ENCODE peak calls at places on chromosomes 3 and 15, in eight cellular contexts. G is esophagus squamous epithelium; T is colonic mucosa; F is breast epithelium; B is transverse colon; C is CD8-positive, alpha-beta memory T cell; I is CD8-positive, alpha-beta T cell; D is AG04450. Z is an unnamed sample. For H3K9me3 and H3K27me3, the result is how much of the 10 kb centered on the place peaks cover.

GRCh38 chr3:133991637-133992036 is 38.1 kb downstream of the SLCO2A1 start:
- DNase-seq in G (no peak), T (no peak), F (no peak), B (no peak), C (no peak), I (no peak), D (no peak), Z (no peak)

GRCh38 chr3:128873623-128874022 is 5.8 kb upstream of the ACAD9 start:
- DNase-seq in G (no peak), T (no peak), F (no peak), B (no peak), C (no peak), I (no peak), D (no peak), Z (no peak)

GRCh38 chr3:189490749-189491148 is 140.4 kb upstream of the TP63 start:
- DNase-seq in G (no peak), T (no peak), F (no peak), B (peak), C (no peak), I (no peak), D (no peak), Z (peak)

GRCh38 chr3:198071602-198072285 is 111.7 kb downstream of the LMLN start:
- DNase-seq in G (no peak), T (no peak), F (no peak), B (no peak), C (no peak), I (no peak), D (peak), Z (peak)

GRCh38 chr3:36603423-36603822 is 160.9 kb downstream of the DCLK3 start:
- DNase-seq in G (no peak), T (no peak), F (no peak), B (no peak), C (no peak), I (no peak), D (no peak), Z (no peak)

GRCh38 chr3:142896201-142896755 is 7.4 kb upstream of the PCOLCE2 start:
- DNase-seq in G (no peak), T (no peak), F (no peak), B (no peak), C (no peak), I (no peak), D (no peak), Z (no peak)

GRCh38 chr3:35537265-35537664 is 102.1 kb upstream of the ARPP21 start:
- DNase-seq in G (no peak), T (no peak), F (no peak), B (no peak), C (no peak), I (no peak), D (no peak), Z (no peak)

GRCh38 chr15:29196306-29196705 is 73.3 kb downstream of the NSMCE3 start:
- DNase-seq in G (no peak), T (no peak), F (no peak), B (no peak), C (no peak), I (no peak), D (no peak), Z (no peak)

GRCh38 chr3:123158330-123158729 is 43.4 kb upstream of the SEC22A start:
- DNase-seq in G (no peak), T (peak), F (no peak), B (no peak), C (no peak), I (no peak), D (no peak), Z (peak)

GRCh38 chr3:101248786-101249185 is 71.6 kb downstream of the IMPG2 start:
- DNase-seq in G (no peak), T (no peak), F (no peak), B (no peak), C (no peak), I (no peak), D (no peak), Z (no peak)

GRCh38 chr15:52785672-52786406 is 4.3 kb downstream of the ONECUT1 start:
- DNase-seq in G (no peak), T (no peak), F (no peak), B (no peak), C (no peak), I (no peak), D (no peak), Z (no peak)

GRCh38 chr15:49045691-49046112 is 544 bp downstream of the SECISBP2L start:
- DNase-seq in G (no peak), T (peak), F (no peak), B (no peak), C (no peak), I (no peak), D (no peak), Z (peak)

GRCh38 chr15:60612400-60613048 is 133.6 kb upstream of the ICE2 start:
- DNase-seq in G (no peak), T (no peak), F (no peak), B (no peak), C (no peak), I (no peak), D (no peak), Z (no peak)

GRCh38 chr3:149162007-149162406 is 32.6 kb downstream of the HPS3 start:
- DNase-seq in G (no peak), T (no peak), F (no peak), B (no peak), C (no peak), I (no peak), D (no peak), Z (no peak)

DNA sequence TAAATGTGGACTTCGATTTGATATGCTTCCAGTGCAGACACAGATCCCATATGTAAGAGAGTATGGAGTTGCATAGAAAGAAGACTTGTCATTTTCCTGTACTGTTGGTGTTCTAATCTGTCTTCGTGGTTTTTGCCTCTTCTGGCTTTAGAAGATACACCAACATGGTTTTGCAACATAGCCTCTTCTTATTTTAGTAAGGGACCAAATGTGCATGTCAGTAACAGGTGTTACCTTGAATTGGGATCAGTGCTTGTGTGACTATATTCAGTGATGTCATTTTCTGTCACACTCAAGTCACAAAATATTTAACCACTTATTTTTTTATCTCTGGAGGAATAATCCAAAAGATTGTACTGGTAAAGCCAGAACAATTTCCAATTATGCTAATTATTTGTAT is 140.4 kb downstream of the SNRPN start:
- DNase-seq in G (no peak), T (no peak), F (no peak), B (no peak), C (no peak), I (no peak), D (no peak), Z (no peak)
- H3K9me3 ChIP-seq in G (under half), T (under half), F (half or more), B (under half), C (under half), I (under half), D (under half), Z (under half)

GRCh38 chr3:70832035-70832795 is 519.8 kb upstream of the MDFIC2 start:
- DNase-seq in G (no peak), T (no peak), F (no peak), B (no peak), C (no peak), I (no peak), D (peak), Z (no peak)
- H3K27ac ChIP-seq in G (peak), T (no peak), F (peak), B (no peak), C (no peak), I (no peak), D (peak), Z (no peak)

GRCh38 chr15:77657629-77658238 is 25.0 kb upstream of the LINGO1 start:
- DNase-seq in G (no peak), T (no peak), F (no peak), B (no peak), C (no peak), I (no peak), D (no peak), Z (no peak)
- H3K27me3 ChIP-seq in G (under half), T (under half), F (half or more), B (under half), C (under half), I (under half), D (half or more), Z (under half)

GRCh38 chr3:26307805-26308204 is 314.8 kb upstream of the LRRC3B start:
- DNase-seq in G (no peak), T (no peak), F (no peak), B (no peak), C (no peak), I (no peak), D (no peak), Z (no peak)

GRCh38 chr3:26308454-26308853 is 314.1 kb upstream of the LRRC3B start:
- DNase-seq in G (no peak), T (no peak), F (no peak), B (no peak), C (no peak), I (no peak), D (no peak), Z (no peak)

GRCh38 chr3:26307192-26307591 is 315.4 kb upstream of the LRRC3B start:
- DNase-seq in G (no peak), T (no peak), F (no peak), B (no peak), C (no peak), I (no peak), D (no peak), Z (no peak)

DNA sequence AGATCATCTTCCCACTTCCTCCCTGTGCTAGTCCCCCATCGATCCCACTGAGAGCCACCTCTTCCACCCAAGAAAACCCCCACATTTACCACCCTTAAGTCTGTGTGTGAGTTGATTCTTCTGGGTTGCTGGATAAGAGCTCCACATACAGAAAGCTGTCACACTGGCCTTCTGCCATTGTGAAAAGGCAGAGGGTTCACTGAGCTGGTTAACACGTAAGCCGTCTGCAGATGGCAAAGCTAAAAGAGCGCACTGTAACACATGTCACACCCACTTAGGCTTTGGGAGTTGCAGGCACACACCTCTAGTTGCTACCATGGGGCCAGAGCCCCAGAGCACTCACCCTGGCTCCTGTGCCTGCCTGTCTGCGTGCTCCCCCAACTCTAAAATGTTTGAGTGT is 309.7 kb upstream of the LRRC3B start:
- DNase-seq in G (no peak), T (no peak), F (no peak), B (no peak), C (no peak), I (no peak), D (no peak), Z (no peak)
- H3K9me3 ChIP-seq in G (under half), T (under half), F (under half), B (under half), C (under half), I (under half), D (under half), Z (under half)